ENCODE peak calls at places on chromosomes 11 and 22, in eight cellular contexts. One of them, this sample, is unnamed.

GRCh38 chr11:9762531-9762930 is 98.7 kb downstream of the SWAP70 start:
- DNase-seq in right cardiac atrium: no peak
- DNase-seq in PC-9: no peak
- DNase-seq in transverse colon: no peak
- DNase-seq in AG04450: no peak
- DNase-seq in osteoblast: no peak
- DNase-seq in choroid plexus epithelial cell: no peak
- DNase-seq in dorsolateral prefrontal cortex: no peak
- DNase-seq in this sample: no peak

GRCh38 chr22:49296561-49296960 is 531.1 kb downstream of the BRD1 start:
- DNase-seq in right cardiac atrium: no peak
- DNase-seq in PC-9: no peak
- DNase-seq in transverse colon: no peak
- DNase-seq in AG04450: no peak
- DNase-seq in osteoblast: no peak
- DNase-seq in choroid plexus epithelial cell: no peak
- DNase-seq in dorsolateral prefrontal cortex: peak; percentile 15
- DNase-seq in this sample: no peak

GRCh38 chr11:8833568-8834275 is 77.3 kb upstream of the AKIP1 start:
- DNase-seq in right cardiac atrium: no peak
- DNase-seq in PC-9: no peak
- DNase-seq in transverse colon: no peak
- DNase-seq in AG04450: no peak
- DNase-seq in osteoblast: peak; percentile 57
- DNase-seq in choroid plexus epithelial cell: peak; percentile 71
- DNase-seq in dorsolateral prefrontal cortex: no peak
- DNase-seq in this sample: peak; percentile 73

GRCh38 chr11:8671242-8671641 is 11.2 kb downstream of the TRIM66 start:
- DNase-seq in right cardiac atrium: peak; percentile 70
- DNase-seq in PC-9: no peak
- DNase-seq in transverse colon: peak; percentile 14
- DNase-seq in AG04450: peak; percentile 86
- DNase-seq in osteoblast: peak; percentile 87
- DNase-seq in choroid plexus epithelial cell: peak; percentile 93
- DNase-seq in dorsolateral prefrontal cortex: peak; percentile 51
- DNase-seq in this sample: peak; percentile 98

GRCh38 chr22:29855611-29856181 is 17.6 kb upstream of the ASCC2 start:
- DNase-seq in right cardiac atrium: peak; percentile 59
- DNase-seq in PC-9: no peak
- DNase-seq in transverse colon: no peak
- DNase-seq in AG04450: no peak
- DNase-seq in osteoblast: no peak
- DNase-seq in choroid plexus epithelial cell: no peak
- DNase-seq in dorsolateral prefrontal cortex: no peak
- DNase-seq in this sample: no peak

GRCh38 chr22:48536691-48537591 is 1290.7 kb downstream of the BRD1 start:
- DNase-seq in right cardiac atrium: no peak
- DNase-seq in PC-9: no peak
- DNase-seq in transverse colon: no peak
- DNase-seq in AG04450: no peak
- DNase-seq in osteoblast: peak; percentile 83
- DNase-seq in choroid plexus epithelial cell: no peak
- DNase-seq in dorsolateral prefrontal cortex: peak; percentile 71
- DNase-seq in this sample: peak; percentile 31

GRCh38 chr11:1138053-1138452 is 19.7 kb upstream of the MUC5AC start:
- DNase-seq in right cardiac atrium: no peak
- DNase-seq in PC-9: no peak
- DNase-seq in transverse colon: no peak
- DNase-seq in AG04450: no peak
- DNase-seq in osteoblast: peak; percentile 91
- DNase-seq in choroid plexus epithelial cell: peak; percentile 18
- DNase-seq in dorsolateral prefrontal cortex: no peak
- DNase-seq in this sample: peak; percentile 17

GRCh38 chr11:94178331-94178730 is 49.7 kb downstream of the PANX1 start:
- DNase-seq in right cardiac atrium: no peak
- DNase-seq in PC-9: no peak
- DNase-seq in transverse colon: peak; percentile 51
- DNase-seq in AG04450: no peak
- DNase-seq in osteoblast: no peak
- DNase-seq in choroid plexus epithelial cell: no peak
- DNase-seq in dorsolateral prefrontal cortex: no peak
- DNase-seq in this sample: no peak

GRCh38 chr11:43959321-43959995 is 17.0 kb downstream of the C11orf96 start:
- DNase-seq in right cardiac atrium: no peak
- DNase-seq in PC-9: no peak
- DNase-seq in transverse colon: no peak
- DNase-seq in AG04450: no peak
- DNase-seq in osteoblast: no peak
- DNase-seq in choroid plexus epithelial cell: peak; percentile 59
- DNase-seq in dorsolateral prefrontal cortex: no peak
- DNase-seq in this sample: peak; percentile 82

GRCh38 chr22:38953577-38954413 is 3.6 kb upstream of the APOBEC3A start:
- DNase-seq in right cardiac atrium: no peak
- DNase-seq in PC-9: peak; percentile 48
- DNase-seq in transverse colon: peak; percentile 75
- DNase-seq in AG04450: no peak
- DNase-seq in osteoblast: no peak
- DNase-seq in choroid plexus epithelial cell: no peak
- DNase-seq in dorsolateral prefrontal cortex: no peak
- DNase-seq in this sample: peak; percentile 6

GRCh38 chr11:108204918-108205499 is 17.4 kb downstream of the NPAT start:
- DNase-seq in right cardiac atrium: no peak
- DNase-seq in PC-9: no peak
- DNase-seq in transverse colon: no peak
- DNase-seq in AG04450: no peak
- DNase-seq in osteoblast: peak; percentile 21
- DNase-seq in choroid plexus epithelial cell: no peak
- DNase-seq in dorsolateral prefrontal cortex: no peak
- DNase-seq in this sample: no peak

GRCh38 chr11:30113326-30113873 is 96.6 kb upstream of the KCNA4 start:
- DNase-seq in right cardiac atrium: no peak
- DNase-seq in PC-9: no peak
- DNase-seq in transverse colon: no peak
- DNase-seq in AG04450: no peak
- DNase-seq in osteoblast: no peak
- DNase-seq in choroid plexus epithelial cell: no peak
- DNase-seq in dorsolateral prefrontal cortex: no peak
- DNase-seq in this sample: peak; percentile 1

GRCh38 chr11:126815111-126815510 is 185.5 kb downstream of the KIRREL3 start:
- DNase-seq in right cardiac atrium: no peak
- DNase-seq in PC-9: no peak
- DNase-seq in transverse colon: no peak
- DNase-seq in AG04450: no peak
- DNase-seq in osteoblast: no peak
- DNase-seq in choroid plexus epithelial cell: no peak
- DNase-seq in dorsolateral prefrontal cortex: no peak
- DNase-seq in this sample: peak; percentile 58

GRCh38 chr11:57458410-57459111 is 1.8 kb upstream of the RTN4RL2 start:
- DNase-seq in right cardiac atrium: peak; percentile 63
- DNase-seq in PC-9: peak; percentile 59
- DNase-seq in transverse colon: peak; percentile 56
- DNase-seq in AG04450: no peak
- DNase-seq in osteoblast: peak; percentile 96
- DNase-seq in choroid plexus epithelial cell: no peak
- DNase-seq in dorsolateral prefrontal cortex: no peak
- DNase-seq in this sample: no peak

GRCh38 chr11:34773826-34774225 is 142.4 kb downstream of the APIP start:
- DNase-seq in right cardiac atrium: no peak
- DNase-seq in PC-9: no peak
- DNase-seq in transverse colon: no peak
- DNase-seq in AG04450: peak; percentile 6
- DNase-seq in osteoblast: no peak
- DNase-seq in choroid plexus epithelial cell: peak; percentile 59
- DNase-seq in dorsolateral prefrontal cortex: no peak
- DNase-seq in this sample: no peak

GRCh38 chr22:45934659-45935341 is 42.2 kb downstream of the WNT7B start:
- DNase-seq in right cardiac atrium: no peak
- DNase-seq in PC-9: peak; percentile 84
- DNase-seq in transverse colon: no peak
- DNase-seq in AG04450: peak; percentile 71
- DNase-seq in osteoblast: peak; percentile 100
- DNase-seq in choroid plexus epithelial cell: peak; percentile 46
- DNase-seq in dorsolateral prefrontal cortex: peak; percentile 62
- DNase-seq in this sample: peak; percentile 72

GRCh38 chr11:75627879-75628668 is 40.8 kb downstream of the MAP6 start:
- DNase-seq in right cardiac atrium: no peak
- DNase-seq in PC-9: no peak
- DNase-seq in transverse colon: no peak
- DNase-seq in AG04450: no peak
- DNase-seq in osteoblast: no peak
- DNase-seq in choroid plexus epithelial cell: peak; percentile 43
- DNase-seq in dorsolateral prefrontal cortex: no peak
- DNase-seq in this sample: peak; percentile 42

GRCh38 chr11:95498731-95499396 is 267.9 kb upstream of the SESN3 start:
- DNase-seq in right cardiac atrium: no peak
- DNase-seq in PC-9: no peak
- DNase-seq in transverse colon: no peak
- DNase-seq in AG04450: no peak
- DNase-seq in osteoblast: no peak
- DNase-seq in choroid plexus epithelial cell: no peak
- DNase-seq in dorsolateral prefrontal cortex: no peak
- DNase-seq in this sample: no peak

GRCh38 chr22:46096051-46096450 is 54.3 kb upstream of the PPARA start:
- DNase-seq in right cardiac atrium: no peak
- DNase-seq in PC-9: no peak
- DNase-seq in transverse colon: no peak
- DNase-seq in AG04450: no peak
- DNase-seq in osteoblast: no peak
- DNase-seq in choroid plexus epithelial cell: no peak
- DNase-seq in dorsolateral prefrontal cortex: no peak
- DNase-seq in this sample: no peak

GRCh38 chr11:75277211-75277805 is 36.7 kb downstream of the TPBGL start:
- DNase-seq in right cardiac atrium: no peak
- DNase-seq in PC-9: no peak
- DNase-seq in transverse colon: no peak
- DNase-seq in AG04450: no peak
- DNase-seq in osteoblast: peak; percentile 66
- DNase-seq in choroid plexus epithelial cell: no peak
- DNase-seq in dorsolateral prefrontal cortex: no peak
- DNase-seq in this sample: no peak

GRCh38 chr11:71206186-71206585 is 46.2 kb downstream of the SHANK2 start:
- DNase-seq in right cardiac atrium: no peak
- DNase-seq in PC-9: no peak
- DNase-seq in transverse colon: peak; percentile 33
- DNase-seq in AG04450: no peak
- DNase-seq in osteoblast: peak; percentile 88
- DNase-seq in choroid plexus epithelial cell: peak; percentile 7
- DNase-seq in dorsolateral prefrontal cortex: no peak
- DNase-seq in this sample: peak; percentile 8

GRCh38 chr11:134489728-134490127 is 77.7 kb upstream of the B3GAT1 start:
- DNase-seq in right cardiac atrium: no peak
- DNase-seq in PC-9: no peak
- DNase-seq in transverse colon: no peak
- DNase-seq in AG04450: no peak
- DNase-seq in osteoblast: peak; percentile 66
- DNase-seq in choroid plexus epithelial cell: no peak
- DNase-seq in dorsolateral prefrontal cortex: no peak
- DNase-seq in this sample: no peak

GRCh38 chr22:30033137-30033536 is 47.1 kb upstream of the HORMAD2 start:
- DNase-seq in right cardiac atrium: no peak
- DNase-seq in PC-9: no peak
- DNase-seq in transverse colon: no peak
- DNase-seq in AG04450: no peak
- DNase-seq in osteoblast: no peak
- DNase-seq in choroid plexus epithelial cell: no peak
- DNase-seq in dorsolateral prefrontal cortex: no peak
- DNase-seq in this sample: no peak

GRCh38 chr22:40436460-40437431 is 66.4 kb downstream of the SGSM3 start:
- DNase-seq in right cardiac atrium: no peak
- DNase-seq in PC-9: peak; percentile 34
- DNase-seq in transverse colon: peak; percentile 31
- DNase-seq in AG04450: peak; percentile 38
- DNase-seq in osteoblast: peak; percentile 56
- DNase-seq in choroid plexus epithelial cell: peak; percentile 81
- DNase-seq in dorsolateral prefrontal cortex: no peak
- DNase-seq in this sample: peak; percentile 63
- H3K4me3 ChIP-seq in right cardiac atrium: peak overlapping the region; percentile 12
- H3K4me3 ChIP-seq in PC-9: no peak overlapping the region
- H3K4me3 ChIP-seq in transverse colon: no peak overlapping the region
- H3K4me3 ChIP-seq in AG04450: peak overlapping the region; percentile 34
- H3K4me3 ChIP-seq in osteoblast: peak overlapping the region; percentile 2
- H3K4me3 ChIP-seq in choroid plexus epithelial cell: peak overlapping the region; percentile 20
- H3K4me3 ChIP-seq in dorsolateral prefrontal cortex: peak overlapping the region; percentile 21
- H3K4me3 ChIP-seq in this sample: peak overlapping the region; percentile 12

DNA sequence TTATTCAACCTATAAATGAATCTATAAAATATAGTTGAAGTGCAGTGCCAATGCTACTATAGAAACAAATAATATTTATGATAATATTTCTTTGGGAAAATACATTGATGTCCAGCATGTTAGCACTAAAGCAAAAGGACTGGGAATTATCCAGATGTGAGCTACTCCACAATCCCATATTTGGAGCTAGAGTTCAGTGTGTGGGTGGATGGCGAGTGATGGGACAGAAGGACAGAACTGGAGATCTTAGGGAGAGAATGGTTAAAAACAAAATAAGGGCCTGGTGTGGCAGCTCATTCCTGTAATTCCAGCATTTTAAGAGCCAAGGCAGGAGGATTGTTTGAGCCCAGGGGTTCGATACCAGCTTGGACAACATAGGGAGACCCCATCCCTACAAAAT is 216.8 kb downstream of the TMEM135 start:
- DNase-seq in right cardiac atrium: no peak
- DNase-seq in PC-9: no peak
- DNase-seq in transverse colon: no peak
- DNase-seq in AG04450: no peak
- DNase-seq in osteoblast: no peak
- DNase-seq in choroid plexus epithelial cell: no peak
- DNase-seq in dorsolateral prefrontal cortex: no peak
- DNase-seq in this sample: no peak
- H3K4me3 ChIP-seq in right cardiac atrium: no peak overlapping the region
- H3K4me3 ChIP-seq in PC-9: no peak overlapping the region
- H3K4me3 ChIP-seq in transverse colon: no peak overlapping the region
- H3K4me3 ChIP-seq in AG04450: no peak overlapping the region
- H3K4me3 ChIP-seq in osteoblast: no peak overlapping the region
- H3K4me3 ChIP-seq in choroid plexus epithelial cell: no peak overlapping the region
- H3K4me3 ChIP-seq in dorsolateral prefrontal cortex: no peak overlapping the region
- H3K4me3 ChIP-seq in this sample: no peak overlapping the region

GRCh38 chr11:66150140-66150539 is 80.1 kb downstream of the PACS1 start:
- DNase-seq in right cardiac atrium: no peak
- DNase-seq in PC-9: no peak
- DNase-seq in transverse colon: no peak
- DNase-seq in AG04450: no peak
- DNase-seq in osteoblast: peak; percentile 77
- DNase-seq in choroid plexus epithelial cell: peak; percentile 52
- DNase-seq in dorsolateral prefrontal cortex: no peak
- DNase-seq in this sample: no peak
- H3K4me3 ChIP-seq in right cardiac atrium: no peak overlapping the region
- H3K4me3 ChIP-seq in PC-9: no peak overlapping the region
- H3K4me3 ChIP-seq in transverse colon: no peak overlapping the region
- H3K4me3 ChIP-seq in AG04450: no peak overlapping the region
- H3K4me3 ChIP-seq in osteoblast: no peak overlapping the region
- H3K4me3 ChIP-seq in choroid plexus epithelial cell: no peak overlapping the region
- H3K4me3 ChIP-seq in dorsolateral prefrontal cortex: peak overlapping the region; percentile 22
- H3K4me3 ChIP-seq in this sample: no peak overlapping the region

DNA sequence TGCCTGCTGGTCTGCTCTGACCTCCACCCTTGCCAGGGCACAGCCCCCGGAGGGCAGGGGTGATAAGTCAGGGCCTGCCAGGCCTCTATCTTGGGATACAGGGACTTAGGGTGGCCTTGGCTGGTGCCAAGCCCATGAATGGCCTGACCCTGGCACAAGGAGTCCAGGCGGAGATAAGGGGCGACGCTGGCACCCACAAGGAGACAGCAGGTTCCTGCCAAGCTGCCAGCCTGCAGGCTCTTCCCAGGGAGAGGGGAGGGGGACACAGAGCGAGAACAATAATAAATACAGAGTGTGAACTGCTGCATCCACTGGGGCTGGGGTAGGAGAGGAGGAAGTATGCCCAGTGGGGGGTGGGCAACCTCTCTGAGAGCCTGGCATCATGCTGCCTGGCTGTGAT is 978 bp downstream of the CSDC2 start:
- DNase-seq in right cardiac atrium: peak; percentile 49
- DNase-seq in PC-9: no peak
- DNase-seq in transverse colon: no peak
- DNase-seq in AG04450: no peak
- DNase-seq in osteoblast: peak; percentile 57
- DNase-seq in choroid plexus epithelial cell: no peak
- DNase-seq in dorsolateral prefrontal cortex: no peak
- DNase-seq in this sample: no peak
- H3K4me3 ChIP-seq in right cardiac atrium: peak overlapping the region; percentile 69
- H3K4me3 ChIP-seq in PC-9: no peak overlapping the region
- H3K4me3 ChIP-seq in transverse colon: no peak overlapping the region
- H3K4me3 ChIP-seq in AG04450: peak overlapping the region; percentile 84
- H3K4me3 ChIP-seq in osteoblast: no peak overlapping the region
- H3K4me3 ChIP-seq in choroid plexus epithelial cell: peak overlapping the region; percentile 59
- H3K4me3 ChIP-seq in dorsolateral prefrontal cortex: peak overlapping the region; percentile 65
- H3K4me3 ChIP-seq in this sample: peak overlapping the region; percentile 71